ENCODE peak calls at places on chromosomes 2 and 18, in eight cellular contexts. One of them, this sample, is unnamed.

GRCh38 chr2:27509326-27509725 is 12.7 kb downstream of the GCKR start:
- DNase-seq in naive thymus-derived CD8-positive, alpha-beta T cell: no peak
- DNase-seq in ovary: no peak
- DNase-seq in mesothelial cell of epicardium: no peak
- DNase-seq in Calu3: no peak
- DNase-seq in upper lobe of right lung: no peak
- DNase-seq in activated effector memory CD4-positive, alpha-beta T cell treated with Interleukin-2 at 50 U/mL for 16 hours: no peak
- DNase-seq in cardiac fibroblast: peak
- DNase-seq in this sample: no peak

GRCh38 chr2:240915526-240916335 is 9.6 kb downstream of the CROCC2 start:
- DNase-seq in naive thymus-derived CD8-positive, alpha-beta T cell: peak
- DNase-seq in ovary: peak
- DNase-seq in mesothelial cell of epicardium: no peak
- DNase-seq in Calu3: no peak
- DNase-seq in upper lobe of right lung: peak
- DNase-seq in activated effector memory CD4-positive, alpha-beta T cell treated with Interleukin-2 at 50 U/mL for 16 hours: no peak
- DNase-seq in cardiac fibroblast: no peak
- DNase-seq in this sample: no peak

GRCh38 chr18:43882358-43882757 is 605.1 kb upstream of the SYT4 start:
- DNase-seq in naive thymus-derived CD8-positive, alpha-beta T cell: no peak
- DNase-seq in ovary: no peak
- DNase-seq in mesothelial cell of epicardium: no peak
- DNase-seq in Calu3: no peak
- DNase-seq in upper lobe of right lung: no peak
- DNase-seq in activated effector memory CD4-positive, alpha-beta T cell treated with Interleukin-2 at 50 U/mL for 16 hours: no peak
- DNase-seq in cardiac fibroblast: peak
- DNase-seq in this sample: no peak

GRCh38 chr2:215059724-215060123 is 78.7 kb downstream of the ABCA12 start:
- DNase-seq in naive thymus-derived CD8-positive, alpha-beta T cell: no peak
- DNase-seq in ovary: no peak
- DNase-seq in mesothelial cell of epicardium: no peak
- DNase-seq in Calu3: no peak
- DNase-seq in upper lobe of right lung: no peak
- DNase-seq in activated effector memory CD4-positive, alpha-beta T cell treated with Interleukin-2 at 50 U/mL for 16 hours: no peak
- DNase-seq in cardiac fibroblast: peak
- DNase-seq in this sample: no peak

GRCh38 chr2:2570360-2570759 is 239.3 kb upstream of the MYT1L start:
- DNase-seq in naive thymus-derived CD8-positive, alpha-beta T cell: no peak
- DNase-seq in ovary: no peak
- DNase-seq in mesothelial cell of epicardium: no peak
- DNase-seq in Calu3: no peak
- DNase-seq in upper lobe of right lung: no peak
- DNase-seq in activated effector memory CD4-positive, alpha-beta T cell treated with Interleukin-2 at 50 U/mL for 16 hours: no peak
- DNase-seq in cardiac fibroblast: no peak
- DNase-seq in this sample: no peak

GRCh38 chr2:383173-383572 is 95.3 kb upstream of the ALKAL2 start:
- DNase-seq in naive thymus-derived CD8-positive, alpha-beta T cell: no peak
- DNase-seq in ovary: no peak
- DNase-seq in mesothelial cell of epicardium: no peak
- DNase-seq in Calu3: peak
- DNase-seq in upper lobe of right lung: no peak
- DNase-seq in activated effector memory CD4-positive, alpha-beta T cell treated with Interleukin-2 at 50 U/mL for 16 hours: no peak
- DNase-seq in cardiac fibroblast: no peak
- DNase-seq in this sample: no peak

GRCh38 chr2:232351686-232352510 is 26.7 kb upstream of the ALPP start:
- DNase-seq in naive thymus-derived CD8-positive, alpha-beta T cell: no peak
- DNase-seq in ovary: peak
- DNase-seq in mesothelial cell of epicardium: no peak
- DNase-seq in Calu3: no peak
- DNase-seq in upper lobe of right lung: peak
- DNase-seq in activated effector memory CD4-positive, alpha-beta T cell treated with Interleukin-2 at 50 U/mL for 16 hours: no peak
- DNase-seq in cardiac fibroblast: no peak
- DNase-seq in this sample: no peak

GRCh38 chr18:28039078-28039477 is 137.9 kb downstream of the CDH2 start:
- DNase-seq in naive thymus-derived CD8-positive, alpha-beta T cell: no peak
- DNase-seq in ovary: no peak
- DNase-seq in mesothelial cell of epicardium: no peak
- DNase-seq in Calu3: no peak
- DNase-seq in upper lobe of right lung: no peak
- DNase-seq in activated effector memory CD4-positive, alpha-beta T cell treated with Interleukin-2 at 50 U/mL for 16 hours: no peak
- DNase-seq in cardiac fibroblast: peak
- DNase-seq in this sample: peak

GRCh38 chr2:190978389-190979053 is 35.5 kb downstream of the STAT1 start:
- DNase-seq in naive thymus-derived CD8-positive, alpha-beta T cell: no peak
- DNase-seq in ovary: no peak
- DNase-seq in mesothelial cell of epicardium: no peak
- DNase-seq in Calu3: no peak
- DNase-seq in upper lobe of right lung: no peak
- DNase-seq in activated effector memory CD4-positive, alpha-beta T cell treated with Interleukin-2 at 50 U/mL for 16 hours: no peak
- DNase-seq in cardiac fibroblast: peak
- DNase-seq in this sample: peak

GRCh38 chr2:101763496-101764333 is 66.2 kb downstream of the MAP4K4 start:
- DNase-seq in naive thymus-derived CD8-positive, alpha-beta T cell: no peak
- DNase-seq in ovary: no peak
- DNase-seq in mesothelial cell of epicardium: no peak
- DNase-seq in Calu3: no peak
- DNase-seq in upper lobe of right lung: no peak
- DNase-seq in activated effector memory CD4-positive, alpha-beta T cell treated with Interleukin-2 at 50 U/mL for 16 hours: no peak
- DNase-seq in cardiac fibroblast: peak
- DNase-seq in this sample: no peak

GRCh38 chr18:11852048-11852341 is 782 bp downstream of the CHMP1B start:
- DNase-seq in naive thymus-derived CD8-positive, alpha-beta T cell: no peak
- DNase-seq in ovary: no peak
- DNase-seq in mesothelial cell of epicardium: no peak
- DNase-seq in Calu3: no peak
- DNase-seq in upper lobe of right lung: no peak
- DNase-seq in activated effector memory CD4-positive, alpha-beta T cell treated with Interleukin-2 at 50 U/mL for 16 hours: no peak
- DNase-seq in cardiac fibroblast: no peak
- DNase-seq in this sample: no peak

GRCh38 chr2:1758112-1758630 is 13.9 kb upstream of the PXDN start:
- DNase-seq in naive thymus-derived CD8-positive, alpha-beta T cell: no peak
- DNase-seq in ovary: peak
- DNase-seq in mesothelial cell of epicardium: no peak
- DNase-seq in Calu3: no peak
- DNase-seq in upper lobe of right lung: no peak
- DNase-seq in activated effector memory CD4-positive, alpha-beta T cell treated with Interleukin-2 at 50 U/mL for 16 hours: no peak
- DNase-seq in cardiac fibroblast: no peak
- DNase-seq in this sample: no peak

GRCh38 chr2:18763338-18763737 is 174.0 kb upstream of the NT5C1B start:
- DNase-seq in naive thymus-derived CD8-positive, alpha-beta T cell: no peak
- DNase-seq in ovary: no peak
- DNase-seq in mesothelial cell of epicardium: no peak
- DNase-seq in Calu3: no peak
- DNase-seq in upper lobe of right lung: no peak
- DNase-seq in activated effector memory CD4-positive, alpha-beta T cell treated with Interleukin-2 at 50 U/mL for 16 hours: no peak
- DNase-seq in cardiac fibroblast: peak
- DNase-seq in this sample: no peak

GRCh38 chr2:171630812-171631626 is 56.2 kb upstream of the DYNC1I2 start:
- DNase-seq in naive thymus-derived CD8-positive, alpha-beta T cell: no peak
- DNase-seq in ovary: no peak
- DNase-seq in mesothelial cell of epicardium: no peak
- DNase-seq in Calu3: no peak
- DNase-seq in upper lobe of right lung: no peak
- DNase-seq in activated effector memory CD4-positive, alpha-beta T cell treated with Interleukin-2 at 50 U/mL for 16 hours: no peak
- DNase-seq in cardiac fibroblast: peak
- DNase-seq in this sample: peak

GRCh38 chr2:31296641-31297287 is 62.8 kb downstream of the EHD3 start:
- DNase-seq in naive thymus-derived CD8-positive, alpha-beta T cell: no peak
- DNase-seq in ovary: no peak
- DNase-seq in mesothelial cell of epicardium: no peak
- DNase-seq in Calu3: no peak
- DNase-seq in upper lobe of right lung: no peak
- DNase-seq in activated effector memory CD4-positive, alpha-beta T cell treated with Interleukin-2 at 50 U/mL for 16 hours: no peak
- DNase-seq in cardiac fibroblast: peak
- DNase-seq in this sample: no peak

GRCh38 chr2:146986161-146986560 is 858.7 kb upstream of the ACVR2A start:
- DNase-seq in naive thymus-derived CD8-positive, alpha-beta T cell: no peak
- DNase-seq in ovary: no peak
- DNase-seq in mesothelial cell of epicardium: no peak
- DNase-seq in Calu3: no peak
- DNase-seq in upper lobe of right lung: no peak
- DNase-seq in activated effector memory CD4-positive, alpha-beta T cell treated with Interleukin-2 at 50 U/mL for 16 hours: no peak
- DNase-seq in cardiac fibroblast: peak
- DNase-seq in this sample: peak

GRCh38 chr18:63540131-63540530 is 2.0 kb upstream of the SERPINB12 start:
- DNase-seq in naive thymus-derived CD8-positive, alpha-beta T cell: no peak
- DNase-seq in ovary: no peak
- DNase-seq in mesothelial cell of epicardium: no peak
- DNase-seq in Calu3: no peak
- DNase-seq in upper lobe of right lung: no peak
- DNase-seq in activated effector memory CD4-positive, alpha-beta T cell treated with Interleukin-2 at 50 U/mL for 16 hours: no peak
- DNase-seq in cardiac fibroblast: peak
- DNase-seq in this sample: no peak

GRCh38 chr2:233033672-233034071 is 1.2 kb downstream of the NEU2 start:
- DNase-seq in naive thymus-derived CD8-positive, alpha-beta T cell: no peak
- DNase-seq in ovary: no peak
- DNase-seq in mesothelial cell of epicardium: no peak
- DNase-seq in Calu3: no peak
- DNase-seq in upper lobe of right lung: no peak
- DNase-seq in activated effector memory CD4-positive, alpha-beta T cell treated with Interleukin-2 at 50 U/mL for 16 hours: no peak
- DNase-seq in cardiac fibroblast: no peak
- DNase-seq in this sample: no peak

GRCh38 chr2:121502246-121502645 is 28.4 kb upstream of the RNU4ATAC start:
- DNase-seq in naive thymus-derived CD8-positive, alpha-beta T cell: no peak
- DNase-seq in ovary: no peak
- DNase-seq in mesothelial cell of epicardium: no peak
- DNase-seq in Calu3: no peak
- DNase-seq in upper lobe of right lung: no peak
- DNase-seq in activated effector memory CD4-positive, alpha-beta T cell treated with Interleukin-2 at 50 U/mL for 16 hours: no peak
- DNase-seq in cardiac fibroblast: peak
- DNase-seq in this sample: peak

GRCh38 chr2:105744091-105744908 is 412 bp upstream of the NCK2 start:
- DNase-seq in naive thymus-derived CD8-positive, alpha-beta T cell: peak
- DNase-seq in ovary: peak
- DNase-seq in mesothelial cell of epicardium: peak
- DNase-seq in Calu3: peak
- DNase-seq in upper lobe of right lung: peak
- DNase-seq in activated effector memory CD4-positive, alpha-beta T cell treated with Interleukin-2 at 50 U/mL for 16 hours: peak
- DNase-seq in cardiac fibroblast: peak
- DNase-seq in this sample: peak

GRCh38 chr2:8076453-8077284 is 605.2 kb upstream of the ID2 start:
- DNase-seq in naive thymus-derived CD8-positive, alpha-beta T cell: no peak
- DNase-seq in ovary: no peak
- DNase-seq in mesothelial cell of epicardium: no peak
- DNase-seq in Calu3: no peak
- DNase-seq in upper lobe of right lung: no peak
- DNase-seq in activated effector memory CD4-positive, alpha-beta T cell treated with Interleukin-2 at 50 U/mL for 16 hours: no peak
- DNase-seq in cardiac fibroblast: no peak
- DNase-seq in this sample: no peak

GRCh38 chr18:76487782-76488181 is 7.3 kb downstream of the ZNF516 start:
- DNase-seq in naive thymus-derived CD8-positive, alpha-beta T cell: no peak
- DNase-seq in ovary: no peak
- DNase-seq in mesothelial cell of epicardium: no peak
- DNase-seq in Calu3: no peak
- DNase-seq in upper lobe of right lung: no peak
- DNase-seq in activated effector memory CD4-positive, alpha-beta T cell treated with Interleukin-2 at 50 U/mL for 16 hours: no peak
- DNase-seq in cardiac fibroblast: no peak
- DNase-seq in this sample: no peak

GRCh38 chr18:37299471-37300304 is 265.9 kb downstream of the CELF4 start:
- DNase-seq in naive thymus-derived CD8-positive, alpha-beta T cell: no peak
- DNase-seq in ovary: peak
- DNase-seq in mesothelial cell of epicardium: peak
- DNase-seq in Calu3: peak
- DNase-seq in upper lobe of right lung: peak
- DNase-seq in activated effector memory CD4-positive, alpha-beta T cell treated with Interleukin-2 at 50 U/mL for 16 hours: no peak
- DNase-seq in cardiac fibroblast: peak
- DNase-seq in this sample: peak

GRCh38 chr2:76270356-76270755 is 559.6 kb upstream of the GCFC2 start:
- DNase-seq in naive thymus-derived CD8-positive, alpha-beta T cell: no peak
- DNase-seq in ovary: no peak
- DNase-seq in mesothelial cell of epicardium: no peak
- DNase-seq in Calu3: no peak
- DNase-seq in upper lobe of right lung: no peak
- DNase-seq in activated effector memory CD4-positive, alpha-beta T cell treated with Interleukin-2 at 50 U/mL for 16 hours: no peak
- DNase-seq in cardiac fibroblast: no peak
- DNase-seq in this sample: no peak

GRCh38 chr18:79611040-79611681 is 68.4 kb upstream of the CTDP1 start:
- DNase-seq in naive thymus-derived CD8-positive, alpha-beta T cell: no peak
- DNase-seq in ovary: peak
- DNase-seq in mesothelial cell of epicardium: no peak
- DNase-seq in Calu3: peak
- DNase-seq in upper lobe of right lung: peak
- DNase-seq in activated effector memory CD4-positive, alpha-beta T cell treated with Interleukin-2 at 50 U/mL for 16 hours: no peak
- DNase-seq in cardiac fibroblast: peak
- DNase-seq in this sample: peak

GRCh38 chr2:33340265-33340664 is 136.2 kb upstream of the RASGRP3 start:
- DNase-seq in naive thymus-derived CD8-positive, alpha-beta T cell: no peak
- DNase-seq in ovary: peak
- DNase-seq in mesothelial cell of epicardium: no peak
- DNase-seq in Calu3: no peak
- DNase-seq in upper lobe of right lung: peak
- DNase-seq in activated effector memory CD4-positive, alpha-beta T cell treated with Interleukin-2 at 50 U/mL for 16 hours: no peak
- DNase-seq in cardiac fibroblast: peak
- DNase-seq in this sample: no peak

GRCh38 chr2:157182204-157182709 is 75.2 kb upstream of the GALNT5 start:
- DNase-seq in naive thymus-derived CD8-positive, alpha-beta T cell: no peak
- DNase-seq in ovary: no peak
- DNase-seq in mesothelial cell of epicardium: no peak
- DNase-seq in Calu3: no peak
- DNase-seq in upper lobe of right lung: no peak
- DNase-seq in activated effector memory CD4-positive, alpha-beta T cell treated with Interleukin-2 at 50 U/mL for 16 hours: no peak
- DNase-seq in cardiac fibroblast: no peak
- DNase-seq in this sample: no peak

GRCh38 chr2:226791487-226792081 is 8.0 kb downstream of the IRS1 start:
- DNase-seq in naive thymus-derived CD8-positive, alpha-beta T cell: peak
- DNase-seq in ovary: peak
- DNase-seq in mesothelial cell of epicardium: peak
- DNase-seq in Calu3: peak
- DNase-seq in upper lobe of right lung: peak
- DNase-seq in activated effector memory CD4-positive, alpha-beta T cell treated with Interleukin-2 at 50 U/mL for 16 hours: peak
- DNase-seq in cardiac fibroblast: peak
- DNase-seq in this sample: peak

GRCh38 chr18:23259701-23260661 is 124.7 kb downstream of the CABLES1 start:
- DNase-seq in naive thymus-derived CD8-positive, alpha-beta T cell: no peak
- DNase-seq in ovary: peak
- DNase-seq in mesothelial cell of epicardium: no peak
- DNase-seq in Calu3: peak
- DNase-seq in upper lobe of right lung: peak
- DNase-seq in activated effector memory CD4-positive, alpha-beta T cell treated with Interleukin-2 at 50 U/mL for 16 hours: no peak
- DNase-seq in cardiac fibroblast: peak
- DNase-seq in this sample: peak

GRCh38 chr2:26640331-26640745 is 828 bp downstream of the CIB4 start:
- DNase-seq in naive thymus-derived CD8-positive, alpha-beta T cell: no peak
- DNase-seq in ovary: no peak
- DNase-seq in mesothelial cell of epicardium: no peak
- DNase-seq in Calu3: peak
- DNase-seq in upper lobe of right lung: no peak
- DNase-seq in activated effector memory CD4-positive, alpha-beta T cell treated with Interleukin-2 at 50 U/mL for 16 hours: no peak
- DNase-seq in cardiac fibroblast: peak
- DNase-seq in this sample: peak

GRCh38 chr2:207930747-207931146 is 94.6 kb downstream of the PLEKHM3 start:
- DNase-seq in naive thymus-derived CD8-positive, alpha-beta T cell: no peak
- DNase-seq in ovary: peak
- DNase-seq in mesothelial cell of epicardium: no peak
- DNase-seq in Calu3: peak
- DNase-seq in upper lobe of right lung: peak
- DNase-seq in activated effector memory CD4-positive, alpha-beta T cell treated with Interleukin-2 at 50 U/mL for 16 hours: no peak
- DNase-seq in cardiac fibroblast: no peak
- DNase-seq in this sample: peak

GRCh38 chr2:9779572-9780264 is 63.6 kb upstream of the TAF1B start:
- DNase-seq in naive thymus-derived CD8-positive, alpha-beta T cell: no peak
- DNase-seq in ovary: no peak
- DNase-seq in mesothelial cell of epicardium: no peak
- DNase-seq in Calu3: no peak
- DNase-seq in upper lobe of right lung: no peak
- DNase-seq in activated effector memory CD4-positive, alpha-beta T cell treated with Interleukin-2 at 50 U/mL for 16 hours: peak
- DNase-seq in cardiac fibroblast: no peak
- DNase-seq in this sample: no peak